ENCODE peak calls at places on chromosomes 3 and 15, in ten cellular contexts. One of them, this sample, is unnamed.

GRCh38 chr15:63564093-63564492 is 33.1 kb upstream of the FBXL22 start:
- DNase-seq in stimulated activated naive B cell treated with anti-CD40 and anti-IgM and Interleukin-4, amounts not matched to agents 10 μg/mL and 1 μg/mL and 100 μg/mL, for 72 hours: no peak
- DNase-seq in GM23338: no peak
- DNase-seq in H9: no peak
- DNase-seq in NCI-H748 treated with DMSO at 0.1 percent for 48 hours: no peak
- DNase-seq in activated CD4-positive, alpha-beta memory T cell treated with anti-CD3 and anti-CD28 coated beads for 36 hours: no peak
- DNase-seq in aorta: no peak
- DNase-seq in omental fat pad: no peak
- DNase-seq in hippocampal formation: no peak
- DNase-seq in endothelial cell: no peak
- DNase-seq in this sample: no peak

GRCh38 chr3:129345281-129345680 is 66.6 kb downstream of the HMCES start:
- DNase-seq in NCI-H748 treated with DMSO at 0.1 percent for 48 hours: no peak
- DNase-seq in H9: no peak
- DNase-seq in hippocampal formation: no peak
- DNase-seq in GM23338: no peak
- DNase-seq in omental fat pad: no peak
- DNase-seq in stimulated activated naive B cell treated with anti-CD40 and anti-IgM and Interleukin-4, amounts not matched to agents 10 μg/mL and 1 μg/mL and 100 μg/mL, for 72 hours: no peak
- DNase-seq in activated CD4-positive, alpha-beta memory T cell treated with anti-CD3 and anti-CD28 coated beads for 36 hours: no peak
- DNase-seq in aorta: no peak
- DNase-seq in endothelial cell: no peak
- DNase-seq in this sample: no peak

GRCh38 chr15:65305144-65305758 is 774 bp downstream of the RNU5B-1 start:
- DNase-seq in H9: no peak
- DNase-seq in aorta: peak
- DNase-seq in GM23338: no peak
- DNase-seq in activated CD4-positive, alpha-beta memory T cell treated with anti-CD3 and anti-CD28 coated beads for 36 hours: peak
- DNase-seq in stimulated activated naive B cell treated with anti-CD40 and anti-IgM and Interleukin-4, amounts not matched to agents 10 μg/mL and 1 μg/mL and 100 μg/mL, for 72 hours: peak
- DNase-seq in NCI-H748 treated with DMSO at 0.1 percent for 48 hours: no peak
- DNase-seq in hippocampal formation: no peak
- DNase-seq in omental fat pad: no peak
- DNase-seq in endothelial cell: no peak
- DNase-seq in this sample: no peak

GRCh38 chr3:69542265-69543079 is 156.6 kb upstream of the FRMD4B start:
- DNase-seq in NCI-H748 treated with DMSO at 0.1 percent for 48 hours: no peak
- DNase-seq in activated CD4-positive, alpha-beta memory T cell treated with anti-CD3 and anti-CD28 coated beads for 36 hours: no peak
- DNase-seq in GM23338: peak
- DNase-seq in omental fat pad: no peak
- DNase-seq in stimulated activated naive B cell treated with anti-CD40 and anti-IgM and Interleukin-4, amounts not matched to agents 10 μg/mL and 1 μg/mL and 100 μg/mL, for 72 hours: no peak
- DNase-seq in aorta: peak
- DNase-seq in hippocampal formation: peak
- DNase-seq in H9: peak
- DNase-seq in endothelial cell: peak
- DNase-seq in this sample: peak

GRCh38 chr3:177335728-177336127 is 138.4 kb upstream of the TBL1XR1 start:
- DNase-seq in stimulated activated naive B cell treated with anti-CD40 and anti-IgM and Interleukin-4, amounts not matched to agents 10 μg/mL and 1 μg/mL and 100 μg/mL, for 72 hours: no peak
- DNase-seq in GM23338: no peak
- DNase-seq in endothelial cell: no peak
- DNase-seq in aorta: no peak
- DNase-seq in NCI-H748 treated with DMSO at 0.1 percent for 48 hours: no peak
- DNase-seq in hippocampal formation: no peak
- DNase-seq in omental fat pad: no peak
- DNase-seq in activated CD4-positive, alpha-beta memory T cell treated with anti-CD3 and anti-CD28 coated beads for 36 hours: no peak
- DNase-seq in H9: no peak
- DNase-seq in this sample: no peak

GRCh38 chr3:133522036-133522435 is 51.5 kb upstream of the CDV3 start:
- DNase-seq in aorta: no peak
- DNase-seq in endothelial cell: no peak
- DNase-seq in stimulated activated naive B cell treated with anti-CD40 and anti-IgM and Interleukin-4, amounts not matched to agents 10 μg/mL and 1 μg/mL and 100 μg/mL, for 72 hours: no peak
- DNase-seq in omental fat pad: no peak
- DNase-seq in NCI-H748 treated with DMSO at 0.1 percent for 48 hours: no peak
- DNase-seq in H9: no peak
- DNase-seq in hippocampal formation: peak
- DNase-seq in GM23338: no peak
- DNase-seq in activated CD4-positive, alpha-beta memory T cell treated with anti-CD3 and anti-CD28 coated beads for 36 hours: no peak
- DNase-seq in this sample: no peak

GRCh38 chr3:61250784-61251173 is 473 bp downstream of the FHIT start:
- DNase-seq in endothelial cell: no peak
- DNase-seq in NCI-H748 treated with DMSO at 0.1 percent for 48 hours: no peak
- DNase-seq in omental fat pad: no peak
- DNase-seq in hippocampal formation: no peak
- DNase-seq in GM23338: peak
- DNase-seq in H9: no peak
- DNase-seq in stimulated activated naive B cell treated with anti-CD40 and anti-IgM and Interleukin-4, amounts not matched to agents 10 μg/mL and 1 μg/mL and 100 μg/mL, for 72 hours: peak
- DNase-seq in aorta: no peak
- DNase-seq in activated CD4-positive, alpha-beta memory T cell treated with anti-CD3 and anti-CD28 coated beads for 36 hours: peak
- DNase-seq in this sample: no peak

GRCh38 chr3:50237133-50237651 is 1.2 kb downstream of the GNAI2 start:
- DNase-seq in omental fat pad: no peak
- DNase-seq in stimulated activated naive B cell treated with anti-CD40 and anti-IgM and Interleukin-4, amounts not matched to agents 10 μg/mL and 1 μg/mL and 100 μg/mL, for 72 hours: no peak
- DNase-seq in GM23338: peak
- DNase-seq in endothelial cell: no peak
- DNase-seq in H9: no peak
- DNase-seq in hippocampal formation: no peak
- DNase-seq in NCI-H748 treated with DMSO at 0.1 percent for 48 hours: no peak
- DNase-seq in activated CD4-positive, alpha-beta memory T cell treated with anti-CD3 and anti-CD28 coated beads for 36 hours: peak
- DNase-seq in aorta: no peak
- DNase-seq in this sample: no peak

GRCh38 chr3:13193320-13194284 is 120.4 kb upstream of the IQSEC1 start:
- DNase-seq in omental fat pad: no peak
- DNase-seq in endothelial cell: no peak
- DNase-seq in hippocampal formation: no peak
- DNase-seq in NCI-H748 treated with DMSO at 0.1 percent for 48 hours: no peak
- DNase-seq in GM23338: no peak
- DNase-seq in H9: no peak
- DNase-seq in activated CD4-positive, alpha-beta memory T cell treated with anti-CD3 and anti-CD28 coated beads for 36 hours: no peak
- DNase-seq in aorta: peak
- DNase-seq in stimulated activated naive B cell treated with anti-CD40 and anti-IgM and Interleukin-4, amounts not matched to agents 10 μg/mL and 1 μg/mL and 100 μg/mL, for 72 hours: no peak
- DNase-seq in this sample: no peak

GRCh38 chr3:4302747-4303146 is 422 bp upstream of the SETMAR start:
- DNase-seq in NCI-H748 treated with DMSO at 0.1 percent for 48 hours: no peak
- DNase-seq in endothelial cell: no peak
- DNase-seq in H9: no peak
- DNase-seq in aorta: no peak
- DNase-seq in GM23338: no peak
- DNase-seq in omental fat pad: no peak
- DNase-seq in stimulated activated naive B cell treated with anti-CD40 and anti-IgM and Interleukin-4, amounts not matched to agents 10 μg/mL and 1 μg/mL and 100 μg/mL, for 72 hours: no peak
- DNase-seq in activated CD4-positive, alpha-beta memory T cell treated with anti-CD3 and anti-CD28 coated beads for 36 hours: no peak
- DNase-seq in hippocampal formation: no peak
- DNase-seq in this sample: no peak

GRCh38 chr3:23969393-23969792 is 24.3 kb downstream of the NR1D2 start:
- DNase-seq in aorta: no peak
- DNase-seq in H9: no peak
- DNase-seq in omental fat pad: no peak
- DNase-seq in GM23338: no peak
- DNase-seq in activated CD4-positive, alpha-beta memory T cell treated with anti-CD3 and anti-CD28 coated beads for 36 hours: no peak
- DNase-seq in NCI-H748 treated with DMSO at 0.1 percent for 48 hours: no peak
- DNase-seq in endothelial cell: no peak
- DNase-seq in hippocampal formation: no peak
- DNase-seq in stimulated activated naive B cell treated with anti-CD40 and anti-IgM and Interleukin-4, amounts not matched to agents 10 μg/mL and 1 μg/mL and 100 μg/mL, for 72 hours: no peak
- DNase-seq in this sample: no peak

GRCh38 chr15:76674883-76675282 is 230.3 kb downstream of the SCAPER start:
- DNase-seq in activated CD4-positive, alpha-beta memory T cell treated with anti-CD3 and anti-CD28 coated beads for 36 hours: no peak
- DNase-seq in hippocampal formation: no peak
- DNase-seq in H9: no peak
- DNase-seq in endothelial cell: no peak
- DNase-seq in aorta: no peak
- DNase-seq in stimulated activated naive B cell treated with anti-CD40 and anti-IgM and Interleukin-4, amounts not matched to agents 10 μg/mL and 1 μg/mL and 100 μg/mL, for 72 hours: no peak
- DNase-seq in omental fat pad: no peak
- DNase-seq in GM23338: no peak
- DNase-seq in NCI-H748 treated with DMSO at 0.1 percent for 48 hours: no peak
- DNase-seq in this sample: no peak

GRCh38 chr3:46498916-46499519 is 1.2 kb downstream of the RTP3 start:
- DNase-seq in NCI-H748 treated with DMSO at 0.1 percent for 48 hours: no peak
- DNase-seq in stimulated activated naive B cell treated with anti-CD40 and anti-IgM and Interleukin-4, amounts not matched to agents 10 μg/mL and 1 μg/mL and 100 μg/mL, for 72 hours: no peak
- DNase-seq in omental fat pad: no peak
- DNase-seq in GM23338: no peak
- DNase-seq in endothelial cell: no peak
- DNase-seq in H9: no peak
- DNase-seq in aorta: no peak
- DNase-seq in hippocampal formation: no peak
- DNase-seq in activated CD4-positive, alpha-beta memory T cell treated with anti-CD3 and anti-CD28 coated beads for 36 hours: no peak
- DNase-seq in this sample: no peak

GRCh38 chr3:16137977-16138376 is 36.5 kb upstream of the GALNT15 start:
- DNase-seq in activated CD4-positive, alpha-beta memory T cell treated with anti-CD3 and anti-CD28 coated beads for 36 hours: no peak
- DNase-seq in NCI-H748 treated with DMSO at 0.1 percent for 48 hours: no peak
- DNase-seq in hippocampal formation: no peak
- DNase-seq in omental fat pad: no peak
- DNase-seq in H9: no peak
- DNase-seq in endothelial cell: no peak
- DNase-seq in aorta: no peak
- DNase-seq in stimulated activated naive B cell treated with anti-CD40 and anti-IgM and Interleukin-4, amounts not matched to agents 10 μg/mL and 1 μg/mL and 100 μg/mL, for 72 hours: no peak
- DNase-seq in GM23338: no peak
- DNase-seq in this sample: no peak

GRCh38 chr3:65596511-65597224 is 442.1 kb downstream of the MAGI1 start:
- DNase-seq in endothelial cell: peak
- DNase-seq in stimulated activated naive B cell treated with anti-CD40 and anti-IgM and Interleukin-4, amounts not matched to agents 10 μg/mL and 1 μg/mL and 100 μg/mL, for 72 hours: no peak
- DNase-seq in GM23338: no peak
- DNase-seq in aorta: no peak
- DNase-seq in H9: no peak
- DNase-seq in hippocampal formation: peak
- DNase-seq in omental fat pad: no peak
- DNase-seq in activated CD4-positive, alpha-beta memory T cell treated with anti-CD3 and anti-CD28 coated beads for 36 hours: no peak
- DNase-seq in NCI-H748 treated with DMSO at 0.1 percent for 48 hours: peak
- DNase-seq in this sample: no peak

GRCh38 chr3:52810923-52811322 is 16.3 kb downstream of the ITIH3 start:
- DNase-seq in aorta: no peak
- DNase-seq in stimulated activated naive B cell treated with anti-CD40 and anti-IgM and Interleukin-4, amounts not matched to agents 10 μg/mL and 1 μg/mL and 100 μg/mL, for 72 hours: no peak
- DNase-seq in NCI-H748 treated with DMSO at 0.1 percent for 48 hours: no peak
- DNase-seq in hippocampal formation: no peak
- DNase-seq in endothelial cell: no peak
- DNase-seq in H9: no peak
- DNase-seq in omental fat pad: no peak
- DNase-seq in activated CD4-positive, alpha-beta memory T cell treated with anti-CD3 and anti-CD28 coated beads for 36 hours: no peak
- DNase-seq in GM23338: no peak
- DNase-seq in this sample: no peak

GRCh38 chr3:64242435-64242834 is 17.2 kb upstream of the PRICKLE2 start:
- DNase-seq in omental fat pad: no peak
- DNase-seq in endothelial cell: no peak
- DNase-seq in H9: no peak
- DNase-seq in activated CD4-positive, alpha-beta memory T cell treated with anti-CD3 and anti-CD28 coated beads for 36 hours: no peak
- DNase-seq in stimulated activated naive B cell treated with anti-CD40 and anti-IgM and Interleukin-4, amounts not matched to agents 10 μg/mL and 1 μg/mL and 100 μg/mL, for 72 hours: no peak
- DNase-seq in aorta: peak
- DNase-seq in GM23338: no peak
- DNase-seq in hippocampal formation: no peak
- DNase-seq in NCI-H748 treated with DMSO at 0.1 percent for 48 hours: peak
- DNase-seq in this sample: no peak

GRCh38 chr3:104952587-104952986 is 414.1 kb upstream of the ALCAM start:
- DNase-seq in endothelial cell: no peak
- DNase-seq in GM23338: no peak
- DNase-seq in stimulated activated naive B cell treated with anti-CD40 and anti-IgM and Interleukin-4, amounts not matched to agents 10 μg/mL and 1 μg/mL and 100 μg/mL, for 72 hours: no peak
- DNase-seq in NCI-H748 treated with DMSO at 0.1 percent for 48 hours: no peak
- DNase-seq in hippocampal formation: no peak
- DNase-seq in omental fat pad: no peak
- DNase-seq in aorta: no peak
- DNase-seq in activated CD4-positive, alpha-beta memory T cell treated with anti-CD3 and anti-CD28 coated beads for 36 hours: no peak
- DNase-seq in H9: no peak
- DNase-seq in this sample: no peak

GRCh38 chr3:186241910-186242821 is 119.9 kb downstream of the DGKG start:
- DNase-seq in endothelial cell: peak
- DNase-seq in GM23338: peak
- DNase-seq in aorta: peak
- DNase-seq in omental fat pad: peak
- DNase-seq in NCI-H748 treated with DMSO at 0.1 percent for 48 hours: no peak
- DNase-seq in H9: peak
- DNase-seq in stimulated activated naive B cell treated with anti-CD40 and anti-IgM and Interleukin-4, amounts not matched to agents 10 μg/mL and 1 μg/mL and 100 μg/mL, for 72 hours: peak
- DNase-seq in hippocampal formation: peak
- DNase-seq in activated CD4-positive, alpha-beta memory T cell treated with anti-CD3 and anti-CD28 coated beads for 36 hours: peak
- DNase-seq in this sample: peak